ENCODE peak calls at places on chromosomes 11 and 22, in ten cellular contexts. X is IMR-90, D is psoas muscle, N is mammary epithelial cell, J is colonic mucosa, O is GM23338, T is heart right ventricle, G is esophagus squamous epithelium, K is PC-3, P is tibial artery. L is an unnamed sample.
A peak's percentile ranks its signal among the peaks of the same experiment; 100 is the strongest.

GRCh38 chr22:32355760-32356159 is 1.9 kb upstream of the RFPL3 start:
- DNase-seq in X (no peak), D (no peak), N (peak; percentile 23), J (no peak), O (peak; percentile 72), T (no peak), G (no peak), K (peak; percentile 37), P (no peak), L (peak; percentile 28)

GRCh38 chr22:23060612-23061400 is 9.5 kb upstream of the GNAZ start:
- DNase-seq in X (no peak), D (peak; percentile 53), N (no peak), J (peak; percentile 14), O (no peak), T (no peak), G (no peak), K (no peak), P (peak; percentile 2), L (no peak)

GRCh38 chr11:19869466-19869865 is 156.8 kb downstream of the NAV2 start:
- DNase-seq in X (no peak), D (no peak), N (no peak), J (no peak), O (no peak), T (no peak), G (no peak), K (no peak), P (no peak), L (no peak)

GRCh38 chr22:24043957-24044356 is 32.9 kb downstream of the CABIN1 start:
- DNase-seq in X (no peak), D (no peak), N (no peak), J (no peak), O (no peak), T (no peak), G (no peak), K (no peak), P (no peak), L (no peak)

GRCh38 chr11:6629573-6629891 is 10.3 kb upstream of the TPP1 start:
- DNase-seq in X (no peak), D (no peak), N (no peak), J (no peak), O (peak; percentile 56), T (no peak), G (no peak), K (no peak), P (no peak), L (no peak)

GRCh38 chr22:32325416-32325801 is 32.3 kb upstream of the RFPL3 start:
- DNase-seq in X (no peak), D (no peak), N (no peak), J (no peak), O (peak; percentile 43), T (no peak), G (no peak), K (no peak), P (no peak), L (no peak)

GRCh38 chr11:15141381-15141780 is 26.7 kb downstream of the INSC start:
- DNase-seq in X (no peak), D (no peak), N (no peak), J (no peak), O (no peak), T (no peak), G (no peak), K (no peak), P (no peak), L (no peak)

GRCh38 chr11:102205805-102206204 is 95.6 kb downstream of the YAP1 start:
- DNase-seq in X (no peak), D (no peak), N (no peak), J (no peak), O (no peak), T (no peak), G (no peak), K (no peak), P (no peak), L (no peak)

GRCh38 chr11:103281301-103281700 is 172.1 kb downstream of the DYNC2H1 start:
- DNase-seq in X (peak; percentile 31), D (no peak), N (peak; percentile 31), J (no peak), O (no peak), T (no peak), G (no peak), K (peak; percentile 54), P (no peak), L (peak; percentile 34)

GRCh38 chr22:31230871-31231621 is 18.9 kb downstream of the LIMK2 start:
- DNase-seq in X (peak; percentile 74), D (peak; percentile 59), N (peak; percentile 16), J (peak; percentile 70), O (peak; percentile 23), T (peak; percentile 57), G (no peak), K (peak; percentile 42), P (no peak), L (peak; percentile 54)

GRCh38 chr11:117438371-117439000 is 110.8 kb downstream of the CEP164 start:
- DNase-seq in X (peak; percentile 26), D (no peak), N (peak; percentile 7), J (no peak), O (no peak), T (no peak), G (no peak), K (no peak), P (no peak), L (peak; percentile 57)

GRCh38 chr11:12503886-12504285 is 126.5 kb downstream of the PARVA start:
- DNase-seq in X (no peak), D (no peak), N (no peak), J (no peak), O (no peak), T (no peak), G (no peak), K (no peak), P (no peak), L (no peak)

GRCh38 chr11:66637557-66638176 is 836 bp upstream of the RBM4 start:
- DNase-seq in X (peak; percentile 46), D (no peak), N (no peak), J (no peak), O (peak; percentile 26), T (no peak), G (no peak), K (no peak), P (no peak), L (no peak)

GRCh38 chr22:24510694-24511625 is 15.8 kb downstream of the UPB1 start:
- DNase-seq in X (peak; percentile 68), D (peak; percentile 35), N (peak; percentile 16), J (peak; percentile 55), O (no peak), T (no peak), G (no peak), K (no peak), P (no peak), L (peak; percentile 29)

GRCh38 chr11:130718118-130718517 is 198.2 kb downstream of the SNX19 start:
- DNase-seq in X (no peak), D (peak; percentile 66), N (no peak), J (no peak), O (no peak), T (peak; percentile 59), G (no peak), K (no peak), P (no peak), L (no peak)

DNA sequence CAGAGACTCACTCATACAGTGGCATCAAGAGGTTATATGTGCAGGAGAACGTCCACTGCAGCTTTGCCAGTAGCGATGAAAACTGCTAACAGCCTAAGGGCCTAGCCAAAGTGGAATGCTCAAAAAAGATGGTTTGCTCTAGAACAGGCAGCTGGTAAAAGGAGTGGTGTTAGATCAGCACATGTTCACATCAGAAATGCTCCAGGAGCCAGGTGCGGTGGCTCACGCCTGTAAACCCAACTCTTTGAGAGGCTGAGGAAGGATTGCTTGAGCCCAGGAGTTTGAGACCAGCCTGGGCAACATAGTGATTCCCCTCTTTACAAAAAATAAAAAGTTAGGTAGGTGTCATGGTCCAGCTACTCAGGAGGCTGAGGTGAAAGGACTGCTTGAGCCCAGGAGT is 10.3 kb upstream of the TFIP11 start:
- DNase-seq in X (no peak), D (no peak), N (no peak), J (no peak), O (no peak), T (no peak), G (no peak), K (no peak), P (no peak), L (no peak)
- H3K36me3 ChIP-seq in X (peaks cover 11% of the 10 kb centered on the region), D (no peaks in the 10 kb centered on the region), N (peaks cover 7% of the 10 kb centered on the region), J (no peaks in the 10 kb centered on the region), O (peaks cover 27% of the 10 kb centered on the region), T (no peaks in the 10 kb centered on the region), G (peaks cover 5% of the 10 kb centered on the region), K (no peaks in the 10 kb centered on the region), P (no peaks in the 10 kb centered on the region), L (peaks cover 4% of the 10 kb centered on the region)

GRCh38 chr11:64878223-64878493 is 263 bp downstream of the EHD1 start:
- DNase-seq in X (no peak), D (no peak), N (no peak), J (no peak), O (no peak), T (no peak), G (no peak), K (no peak), P (no peak), L (no peak)

GRCh38 chr11:64879226-64879900 is 942 bp upstream of the EHD1 start:
- DNase-seq in X (no peak), D (no peak), N (no peak), J (peak; percentile 49), O (no peak), T (no peak), G (no peak), K (no peak), P (no peak), L (no peak)

GRCh38 chr11:64880240-64881001 is 2.0 kb upstream of the EHD1 start:
- DNase-seq in X (no peak), D (peak; percentile 75), N (no peak), J (no peak), O (no peak), T (no peak), G (no peak), K (no peak), P (no peak), L (no peak)

GRCh38 chr11:64877390-64878222 is 815 bp downstream of the EHD1 start:
- DNase-seq in X (no peak), D (no peak), N (no peak), J (peak; percentile 36), O (no peak), T (no peak), G (no peak), K (peak; percentile 40), P (no peak), L (no peak)

GRCh38 chr11:64878494-64879225 is at the start of gene EHD1:
- DNase-seq in X (peak; percentile 96), D (peak; percentile 99), N (peak; percentile 96), J (peak; percentile 99), O (peak; percentile 99), T (peak; percentile 99), G (peak; percentile 93), K (peak; percentile 100), P (peak; percentile 98), L (peak; percentile 83)
- H3K4me3 ChIP-seq in X (peak within 1 kb of the TSS; percentile 95), D (peak within 1 kb of the TSS; percentile 99), N (peak within 1 kb of the TSS; percentile 99), J (peak within 1 kb of the TSS; percentile 94), O (peak within 1 kb of the TSS; percentile 98), T (peak within 1 kb of the TSS; percentile 84), G (peak within 1 kb of the TSS; percentile 79), K (peak within 1 kb of the TSS; percentile 78), P (peak within 1 kb of the TSS; percentile 71), L (peak within 1 kb of the TSS; percentile 69)

GRCh38 chr11:122698390-122698789 is 42.9 kb downstream of the UBASH3B start:
- DNase-seq in X (no peak), D (no peak), N (no peak), J (no peak), O (no peak), T (no peak), G (no peak), K (no peak), P (no peak), L (no peak)
- TF ChIP-seq CTCF in X (no peak), D (no peak), N (no peak), J (no peak), O (no peak), T (no peak), G (no peak), K (no peak), P (no peak), L (no peak)

GRCh38 chr11:30346068-30346688 is 23.3 kb downstream of the ARL14EP start:
- DNase-seq in X (peak; percentile 62), D (no peak), N (peak; percentile 25), J (no peak), O (peak; percentile 83), T (peak; percentile 19), G (no peak), K (peak; percentile 64), P (no peak), L (peak; percentile 56)
- H3K36me3 ChIP-seq in X (no peaks in the 10 kb centered on the region), D (no peaks in the 10 kb centered on the region), N (no peaks in the 10 kb centered on the region), J (no peaks in the 10 kb centered on the region), O (no peaks in the 10 kb centered on the region), T (no peaks in the 10 kb centered on the region), G (no peaks in the 10 kb centered on the region), K (no peaks in the 10 kb centered on the region), P (no peaks in the 10 kb centered on the region), L (no peaks in the 10 kb centered on the region)